ENCODE peak calls at places on chromosomes 5 and 9, in ten cellular contexts. O, D, X, R, W, H, C, Y, G and V are unnamed samples.

GRCh38 chr5:32217886-32218396 is 43.8 kb upstream of the GOLPH3 start:
- DNase-seq in G (peak; percentile 45), Y (no peak), O (no peak), H (no peak), R (no peak), C (peak; percentile 20), X (no peak), W (peak; percentile 53), D (no peak), V (peak; percentile 44)

GRCh38 chr9:136900988-136901515 is 14.7 kb downstream of the TRAF2 start:
- DNase-seq in D (no peak), W (no peak), H (no peak), G (no peak), R (no peak), C (no peak), O (no peak), X (peak; percentile 72), Y (peak; percentile 36), V (no peak)

GRCh38 chr5:92242170-92242569 is 859.1 kb upstream of the ARRDC3 start:
- DNase-seq in Y (no peak), G (no peak), X (no peak), W (no peak), R (no peak), C (no peak), H (no peak), D (no peak), O (no peak), V (no peak)

GRCh38 chr5:169299651-169300467 is 1.1 kb downstream of the SLIT3 start:
- DNase-seq in C (no peak), W (no peak), R (no peak), H (no peak), X (peak; percentile 28), G (no peak), D (no peak), O (no peak), Y (no peak), V (peak; percentile 68)

GRCh38 chr5:154967419-154968024 is 26.6 kb downstream of the MRPL22 start:
- DNase-seq in Y (no peak), X (no peak), H (no peak), R (no peak), C (peak; percentile 15), W (peak; percentile 16), D (peak; percentile 21), G (no peak), O (no peak), V (peak; percentile 28)

GRCh38 chr5:151483176-151483575 is 35.8 kb downstream of the SLC36A1 start:
- DNase-seq in C (no peak), D (peak; percentile 46), H (no peak), R (no peak), W (no peak), O (no peak), G (no peak), Y (no peak), X (no peak), V (no peak)

GRCh38 chr5:149130121-149130931 is 11.0 kb upstream of the ABLIM3 start:
- DNase-seq in X (no peak), G (no peak), D (peak; percentile 49), O (no peak), W (no peak), Y (no peak), H (no peak), C (no peak), R (no peak), V (no peak)

GRCh38 chr5:10301842-10302610 is 5.7 kb downstream of the CMBL start:
- DNase-seq in D (no peak), W (peak; percentile 85), Y (peak; percentile 97), R (no peak), X (peak; percentile 86), H (no peak), O (peak; percentile 97), G (peak; percentile 94), C (no peak), V (no peak)

GRCh38 chr5:98110270-98110669 is 663.2 kb upstream of the RGMB start:
- DNase-seq in D (peak; percentile 98), H (no peak), C (no peak), O (no peak), X (no peak), Y (no peak), G (no peak), R (no peak), W (no peak), V (peak; percentile 53)

GRCh38 chr9:114232091-114232440 is 76.7 kb downstream of the COL27A1 start:
- DNase-seq in W (no peak), D (no peak), R (no peak), Y (no peak), G (no peak), X (no peak), H (no peak), O (no peak), C (no peak), V (no peak)

GRCh38 chr9:98485706-98486105 is 223.0 kb downstream of the GABBR2 start:
- DNase-seq in Y (no peak), G (no peak), H (no peak), X (no peak), W (no peak), R (no peak), O (no peak), D (no peak), C (no peak), V (no peak)

GRCh38 chr5:126988021-126988569 is 42.3 kb downstream of the MARCHF3 start:
- DNase-seq in G (no peak), X (no peak), O (no peak), D (no peak), Y (no peak), C (no peak), H (no peak), R (no peak), W (no peak), V (no peak)

GRCh38 chr5:109589983-109590382 is 99.7 kb upstream of the MAN2A1 start:
- DNase-seq in O (no peak), R (no peak), G (no peak), D (no peak), H (no peak), Y (no peak), X (no peak), W (no peak), C (no peak), V (no peak)
- TF ChIP-seq CTCF in O (no peak), R (no peak), G (no peak), D (no peak), H (no peak), Y (no peak), X (no peak), W (no peak), C (no peak), V (no peak)

DNA sequence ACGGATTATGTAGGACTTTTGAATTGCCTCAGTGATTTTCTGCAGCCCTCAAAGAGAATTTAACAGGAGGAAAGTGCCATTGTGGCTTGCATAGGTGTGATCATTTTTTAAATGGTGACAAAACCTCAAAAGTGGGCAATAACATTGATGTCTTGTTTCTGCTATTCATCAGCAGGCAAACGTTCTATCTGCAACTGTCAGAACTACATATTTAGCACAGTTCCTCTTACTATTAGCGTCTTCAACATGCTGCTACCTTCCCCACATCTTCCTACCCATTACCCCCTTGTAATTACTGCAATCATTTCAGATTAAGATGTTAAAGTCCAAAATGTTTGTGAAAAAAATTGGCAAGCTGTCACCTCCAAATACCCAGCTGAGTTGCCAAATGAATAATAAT is 254.6 kb downstream of the SMARCA2 start:
- DNase-seq in W (no peak), Y (no peak), H (no peak), O (no peak), D (no peak), C (no peak), G (no peak), R (no peak), X (no peak), V (no peak)
- H3K4me1 ChIP-seq in W (peaks cover 13% of the 10 kb centered on the region), Y (no peaks in the 10 kb centered on the region), H (no peaks in the 10 kb centered on the region), O (no peaks in the 10 kb centered on the region), D (no peaks in the 10 kb centered on the region), C (no peaks in the 10 kb centered on the region), G (no peaks in the 10 kb centered on the region), R (peaks cover 8% of the 10 kb centered on the region), X (peaks cover 6% of the 10 kb centered on the region), V (no peaks in the 10 kb centered on the region)

GRCh38 chr9:81634437-81634836 is 54.9 kb downstream of the TLE1 start:
- DNase-seq in X (no peak), O (no peak), C (no peak), D (no peak), R (no peak), Y (no peak), W (no peak), G (no peak), H (no peak), V (no peak)
- H3K36me3 ChIP-seq in X (peaks cover 5% of the 10 kb centered on the region), O (peaks cover 9% of the 10 kb centered on the region), C (no peaks in the 10 kb centered on the region), D (peaks cover 13% of the 10 kb centered on the region), R (no peaks in the 10 kb centered on the region), Y (peaks cover 39% of the 10 kb centered on the region), W (peaks cover 23% of the 10 kb centered on the region), G (peaks cover 11% of the 10 kb centered on the region), H (peaks cover 5% of the 10 kb centered on the region), V (no peaks in the 10 kb centered on the region)

DNA sequence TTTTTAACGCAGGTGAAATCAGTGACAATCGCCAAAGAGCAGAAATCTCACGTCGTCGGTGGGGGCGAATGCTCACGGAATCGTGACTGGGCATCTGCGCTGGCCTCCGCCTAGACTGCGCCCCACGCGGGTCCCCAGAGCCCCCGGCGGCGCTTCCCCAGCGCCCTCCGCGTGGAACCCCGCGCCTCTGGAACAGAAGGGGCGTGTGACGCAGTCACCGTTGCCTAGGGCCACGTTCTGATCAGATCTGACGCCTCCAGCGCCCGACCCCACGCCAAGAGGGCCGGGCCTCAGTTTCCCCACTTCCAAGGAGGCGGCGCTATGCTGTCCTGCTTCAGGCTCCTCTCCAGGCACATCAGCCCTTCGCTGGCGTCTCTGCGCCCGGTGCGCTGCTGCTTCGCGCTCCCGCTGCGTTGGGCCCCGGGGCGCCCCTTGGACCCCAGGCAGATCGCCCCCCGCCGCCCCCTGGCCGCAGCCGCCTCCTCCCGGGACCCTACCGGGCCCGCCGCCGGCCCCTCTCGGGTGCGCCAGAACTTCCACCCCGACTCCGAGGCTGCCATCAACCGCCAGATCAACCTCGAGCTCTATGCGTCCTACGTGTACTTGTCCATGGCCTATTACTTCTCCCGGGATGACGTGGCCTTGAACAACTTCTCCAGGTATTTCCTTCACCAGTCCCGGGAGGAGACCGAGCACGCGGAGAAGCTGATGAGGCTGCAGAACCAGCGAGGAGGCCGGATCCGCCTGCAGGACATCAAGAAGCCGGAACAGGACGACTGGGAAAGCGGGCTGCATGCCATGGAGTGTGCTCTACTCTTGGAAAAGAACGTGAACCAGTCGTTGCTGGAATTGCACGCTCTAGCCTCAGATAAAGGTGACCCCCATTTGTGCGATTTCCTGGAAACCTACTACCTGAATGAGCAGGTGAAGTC is at the start of gene FTMT:
- DNase-seq in R (no peak), O (peak; percentile 15), X (no peak), Y (no peak), D (no peak), C (no peak), G (no peak), W (no peak), H (no peak), V (no peak)
- TF ChIP-seq CTCF in R (no peak), O (no peak), X (no peak), Y (no peak), D (no peak), C (no peak), G (no peak), W (no peak), H (no peak), V (no peak)

DNA sequence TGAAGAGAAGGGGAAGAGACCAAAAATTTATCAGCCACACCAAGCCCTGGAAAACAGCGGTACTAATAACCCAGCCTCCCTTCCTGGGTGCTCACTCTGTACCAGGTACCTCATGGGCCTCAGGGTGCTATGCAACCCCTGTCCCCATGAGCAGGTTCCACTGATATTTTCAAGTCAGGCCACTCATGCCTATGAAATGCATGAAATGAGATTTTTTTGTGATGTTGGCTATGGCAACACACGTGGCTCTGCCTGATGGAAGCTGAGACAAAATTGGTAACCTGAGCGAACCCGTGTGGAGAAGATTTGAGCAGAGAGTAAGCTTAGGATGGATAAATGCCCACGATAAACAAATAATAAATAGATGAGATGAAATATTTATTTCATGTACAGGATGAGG is 153.3 kb upstream of the IER5L start:
- DNase-seq in H (no peak), G (no peak), C (no peak), W (no peak), R (no peak), X (no peak), Y (no peak), D (no peak), O (no peak), V (no peak)
- H3K4me1 ChIP-seq in H (peaks cover 53% of the 10 kb centered on the region), G (peaks cover 26% of the 10 kb centered on the region), C (peaks cover 15% of the 10 kb centered on the region), W (peaks cover 53% of the 10 kb centered on the region), R (peaks cover 88% of the 10 kb centered on the region), X (peaks cover 20% of the 10 kb centered on the region), Y (peaks cover 34% of the 10 kb centered on the region), D (peaks cover 26% of the 10 kb centered on the region), O (peaks cover 20% of the 10 kb centered on the region), V (peaks cover 16% of the 10 kb centered on the region)